ENCODE peak calls at places on chromosome 11, in four cellular contexts. One of them, this sample, is unnamed.

GRCh38 chr11:35623708-35624168 is 5.5 kb downstream of the FJX1 start:
- DNase-seq in A549: no peak
- DNase-seq in ovary: no peak
- DNase-seq in stomach: no peak
- DNase-seq in this sample: no peak

GRCh38 chr11:9639099-9639498 is 24.8 kb upstream of the SWAP70 start:
- DNase-seq in A549: no peak
- DNase-seq in ovary: no peak
- DNase-seq in stomach: peak
- DNase-seq in this sample: peak

GRCh38 chr11:22730319-22730718 is 63.9 kb downstream of the GAS2 start:
- DNase-seq in A549: no peak
- DNase-seq in ovary: no peak
- DNase-seq in stomach: no peak
- DNase-seq in this sample: no peak

GRCh38 chr11:69985331-69985653 is 92.8 kb upstream of the ANO1 start:
- DNase-seq in A549: no peak
- DNase-seq in ovary: no peak
- DNase-seq in stomach: no peak
- DNase-seq in this sample: no peak

GRCh38 chr11:94623120-94623735 is 56.1 kb downstream of the PIWIL4 start:
- DNase-seq in A549: peak
- DNase-seq in ovary: peak
- DNase-seq in stomach: peak
- DNase-seq in this sample: peak

GRCh38 chr11:124761301-124762021 is 629 bp downstream of the ESAM start:
- DNase-seq in A549: no peak
- DNase-seq in ovary: no peak
- DNase-seq in stomach: no peak
- DNase-seq in this sample: no peak

GRCh38 chr11:2379471-2380174 is 2.5 kb downstream of the CD81 start:
- DNase-seq in A549: no peak
- DNase-seq in ovary: no peak
- DNase-seq in stomach: no peak
- DNase-seq in this sample: no peak

GRCh38 chr11:90134420-90135003 is at the start of gene NAALAD2:
- DNase-seq in A549: peak
- DNase-seq in ovary: peak
- DNase-seq in stomach: no peak
- DNase-seq in this sample: peak

GRCh38 chr11:117513666-117514065 is 186.0 kb downstream of the CEP164 start:
- DNase-seq in A549: no peak
- DNase-seq in ovary: no peak
- DNase-seq in stomach: no peak
- DNase-seq in this sample: no peak
- TF ChIP-seq EP300 in A549: no peak
- TF ChIP-seq EP300 in ovary: no peak
- TF ChIP-seq EP300 in stomach: no peak
- TF ChIP-seq EP300 in this sample: no peak

DNA sequence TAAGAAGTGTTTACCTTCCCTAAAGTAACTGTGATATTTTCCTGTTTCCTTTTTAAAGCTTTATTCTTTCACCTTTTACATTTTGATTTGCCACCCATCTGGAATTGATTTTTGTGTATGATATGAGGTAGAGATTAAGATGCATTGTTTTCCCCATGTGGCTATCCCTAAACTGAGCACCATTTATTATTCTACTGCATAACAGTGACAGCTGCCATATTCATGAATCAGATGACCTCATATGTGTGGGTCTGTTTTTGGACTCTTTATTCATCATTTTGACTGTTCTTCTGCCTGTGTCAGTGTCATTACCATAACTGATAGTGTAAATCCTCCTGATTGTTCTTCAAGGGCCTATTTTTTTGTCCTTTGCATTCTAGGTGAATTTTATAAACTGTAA is 50.8 kb downstream of the HIPK3 start:
- DNase-seq in A549: no peak
- DNase-seq in ovary: no peak
- DNase-seq in stomach: no peak
- DNase-seq in this sample: no peak
- TF ChIP-seq EP300 in A549: no peak
- TF ChIP-seq EP300 in ovary: no peak
- TF ChIP-seq EP300 in stomach: no peak
- TF ChIP-seq EP300 in this sample: no peak

DNA sequence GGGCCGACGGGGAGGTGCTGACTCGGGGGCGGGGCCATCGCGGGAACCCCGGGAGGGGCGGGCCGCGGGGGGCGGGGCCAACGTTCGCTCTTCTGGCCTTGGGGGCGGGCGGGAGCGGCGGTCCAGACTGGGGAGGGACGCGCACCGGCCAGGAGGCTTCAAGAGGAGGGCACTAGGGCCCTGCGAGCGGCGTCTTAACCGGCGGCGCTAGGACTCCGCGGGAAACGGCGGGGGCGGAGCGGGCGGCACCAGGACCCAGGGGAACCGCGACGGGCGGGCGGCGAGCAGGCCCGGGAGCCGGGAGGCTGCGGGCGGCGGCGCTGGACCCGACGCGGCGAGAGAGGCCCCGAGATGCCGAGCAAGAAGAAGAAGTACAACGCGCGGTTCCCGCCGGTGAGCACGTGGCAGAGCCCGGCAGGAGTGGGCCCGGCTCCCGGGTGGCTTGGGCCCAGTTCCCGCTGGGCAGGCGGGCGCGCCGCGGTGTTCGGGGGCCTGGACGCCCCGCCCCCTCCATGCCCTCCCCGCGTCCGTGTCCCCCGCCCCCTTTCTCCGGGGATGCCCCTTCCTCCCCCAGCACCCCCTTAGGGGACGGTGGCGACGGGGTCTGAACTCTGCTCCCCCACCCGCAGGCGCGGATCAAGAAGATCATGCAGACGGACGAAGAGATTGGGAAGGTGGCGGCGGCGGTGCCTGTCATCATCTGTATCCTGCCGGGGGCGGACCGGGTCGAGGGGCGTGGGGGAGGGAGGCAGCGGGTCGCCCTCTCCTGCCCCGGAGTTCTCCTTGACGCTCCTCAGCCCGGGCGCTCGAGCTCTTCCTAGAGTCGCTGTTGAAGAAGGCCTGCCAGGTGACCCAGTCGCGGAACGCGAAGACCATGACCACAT is at the start of gene DRAP1:
- DNase-seq in A549: peak
- DNase-seq in ovary: peak
- DNase-seq in stomach: peak
- DNase-seq in this sample: peak
- TF ChIP-seq EP300 in A549: peak
- TF ChIP-seq EP300 in ovary: no peak
- TF ChIP-seq EP300 in stomach: no peak
- TF ChIP-seq EP300 in this sample: no peak

DNA sequence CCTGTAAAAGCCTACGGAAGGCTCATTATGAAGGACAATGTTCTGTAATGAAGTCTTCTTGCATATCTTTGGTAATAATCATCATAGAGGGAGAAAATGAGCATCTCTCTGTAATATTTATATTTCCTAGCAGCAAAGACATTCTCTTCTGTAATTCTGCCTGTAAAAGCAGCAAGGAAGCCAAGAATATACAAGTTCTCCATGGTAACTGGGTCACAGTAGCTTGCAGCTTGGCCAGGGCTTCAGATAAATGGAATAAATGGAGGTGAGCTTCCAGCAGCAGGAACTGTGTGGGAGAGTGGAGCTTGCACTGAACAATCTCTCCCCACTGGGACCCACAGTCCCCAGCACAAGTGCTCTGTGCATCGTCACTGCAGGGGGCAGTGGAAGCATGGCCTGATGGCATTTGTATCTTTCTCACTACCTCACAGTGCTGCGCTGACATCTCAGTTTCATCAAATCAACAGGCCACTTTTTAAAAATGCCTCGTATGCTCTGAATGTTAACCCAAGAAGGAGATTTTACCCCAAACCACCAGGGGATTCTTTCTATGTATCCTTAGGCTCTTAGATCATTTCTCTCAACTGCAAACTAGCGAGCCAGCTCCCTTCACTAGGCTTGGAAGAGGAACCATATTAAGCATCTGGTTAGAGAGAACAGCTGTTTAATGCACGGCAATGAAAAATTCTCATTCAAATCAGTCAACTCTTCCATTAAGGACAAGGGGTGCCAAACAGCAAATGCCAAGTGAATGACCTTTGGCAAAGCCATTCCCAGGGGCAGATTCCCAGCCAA is 1059.7 kb downstream of the OPCML start:
- DNase-seq in A549: no peak
- DNase-seq in ovary: no peak
- DNase-seq in stomach: no peak
- DNase-seq in this sample: no peak
- TF ChIP-seq EP300 in A549: no peak
- TF ChIP-seq EP300 in ovary: no peak
- TF ChIP-seq EP300 in stomach: no peak
- TF ChIP-seq EP300 in this sample: no peak

GRCh38 chr11:104968365-104968855 is at the start of gene CASP4:
- DNase-seq in A549: peak
- DNase-seq in ovary: no peak
- DNase-seq in stomach: no peak
- DNase-seq in this sample: peak
- TF ChIP-seq EP300 in A549: no peak
- TF ChIP-seq EP300 in ovary: peak
- TF ChIP-seq EP300 in stomach: no peak
- TF ChIP-seq EP300 in this sample: no peak

DNA sequence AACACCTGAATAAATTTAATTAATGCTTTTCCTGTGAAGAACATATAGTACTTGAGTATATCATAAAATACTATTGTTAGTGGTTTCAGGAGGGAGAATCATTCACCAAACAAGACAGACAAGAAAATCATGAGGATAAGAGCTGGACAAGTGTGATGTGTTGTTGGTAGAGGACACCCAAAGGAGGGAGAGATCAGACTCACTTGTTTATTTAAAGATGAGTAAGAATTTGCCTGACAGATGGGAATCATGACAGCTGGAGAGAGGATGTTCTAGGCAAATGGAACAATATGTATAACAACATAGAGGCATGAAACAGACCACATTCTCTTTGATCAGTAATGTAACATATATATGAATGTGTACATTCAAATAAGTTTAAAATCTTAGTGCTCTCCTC is 228.8 kb upstream of the SORL1-AS1 start:
- DNase-seq in A549: no peak
- DNase-seq in ovary: no peak
- DNase-seq in stomach: no peak
- DNase-seq in this sample: no peak
- TF ChIP-seq EP300 in A549: no peak
- TF ChIP-seq EP300 in ovary: no peak
- TF ChIP-seq EP300 in stomach: no peak
- TF ChIP-seq EP300 in this sample: no peak

GRCh38 chr11:122391049-122391448 is 264.5 kb upstream of the UBASH3B start:
- DNase-seq in A549: no peak
- DNase-seq in ovary: no peak
- DNase-seq in stomach: no peak
- DNase-seq in this sample: no peak

GRCh38 chr11:122395282-122395681 is 260.2 kb upstream of the UBASH3B start:
- DNase-seq in A549: no peak
- DNase-seq in ovary: no peak
- DNase-seq in stomach: no peak
- DNase-seq in this sample: no peak

GRCh38 chr11:122392508-122392907 is 263.0 kb upstream of the UBASH3B start:
- DNase-seq in A549: no peak
- DNase-seq in ovary: no peak
- DNase-seq in stomach: no peak
- DNase-seq in this sample: no peak

GRCh38 chr11:122393209-122393850 is 262.2 kb upstream of the UBASH3B start:
- DNase-seq in A549: no peak
- DNase-seq in ovary: no peak
- DNase-seq in stomach: no peak
- DNase-seq in this sample: no peak

GRCh38 chr11:122394326-122394725 is 261.2 kb upstream of the UBASH3B start:
- DNase-seq in A549: no peak
- DNase-seq in ovary: no peak
- DNase-seq in stomach: no peak
- DNase-seq in this sample: no peak
- TF ChIP-seq EP300 in A549: no peak
- TF ChIP-seq EP300 in ovary: no peak
- TF ChIP-seq EP300 in stomach: no peak
- TF ChIP-seq EP300 in this sample: no peak